ENCODE peak calls at places on chromosomes 3 and 15, in nine cellular contexts. One of them, this sample, is unnamed.

GRCh38 chr3:45754461-45754860 is 41.9 kb downstream of the SLC6A20 start:
- DNase-seq in cardiac muscle cell: no peak
- DNase-seq in coronary artery: no peak
- DNase-seq in endothelial cell of umbilical vein: no peak
- DNase-seq in CD8-positive, alpha-beta T cell: no peak
- DNase-seq in endodermal cell: no peak
- DNase-seq in fibroblast of pulmonary artery: no peak
- DNase-seq in heart left ventricle: no peak
- DNase-seq in iPS DF 6.9: no peak
- DNase-seq in this sample: no peak

GRCh38 chr3:194294888-194295214 is 56.3 kb downstream of the CPN2 start:
- DNase-seq in cardiac muscle cell: no peak
- DNase-seq in coronary artery: no peak
- DNase-seq in endothelial cell of umbilical vein: no peak
- DNase-seq in CD8-positive, alpha-beta T cell: no peak
- DNase-seq in endodermal cell: no peak
- DNase-seq in fibroblast of pulmonary artery: no peak
- DNase-seq in heart left ventricle: no peak
- DNase-seq in iPS DF 6.9: no peak
- DNase-seq in this sample: no peak

GRCh38 chr3:147420361-147421183 is 11.4 kb downstream of the ZIC1 start:
- DNase-seq in cardiac muscle cell: no peak
- DNase-seq in coronary artery: no peak
- DNase-seq in endothelial cell of umbilical vein: no peak
- DNase-seq in CD8-positive, alpha-beta T cell: no peak
- DNase-seq in endodermal cell: peak
- DNase-seq in fibroblast of pulmonary artery: no peak
- DNase-seq in heart left ventricle: no peak
- DNase-seq in iPS DF 6.9: no peak
- DNase-seq in this sample: no peak

GRCh38 chr3:71135373-71136088 is 448.0 kb downstream of the FOXP1 start:
- DNase-seq in cardiac muscle cell: no peak
- DNase-seq in coronary artery: no peak
- DNase-seq in endothelial cell of umbilical vein: no peak
- DNase-seq in CD8-positive, alpha-beta T cell: no peak
- DNase-seq in endodermal cell: no peak
- DNase-seq in fibroblast of pulmonary artery: no peak
- DNase-seq in heart left ventricle: no peak
- DNase-seq in iPS DF 6.9: no peak
- DNase-seq in this sample: no peak

GRCh38 chr15:76006136-76006778 is 6.0 kb downstream of the NRG4 start:
- DNase-seq in cardiac muscle cell: peak
- DNase-seq in coronary artery: no peak
- DNase-seq in endothelial cell of umbilical vein: no peak
- DNase-seq in CD8-positive, alpha-beta T cell: no peak
- DNase-seq in endodermal cell: no peak
- DNase-seq in fibroblast of pulmonary artery: peak
- DNase-seq in heart left ventricle: no peak
- DNase-seq in iPS DF 6.9: no peak
- DNase-seq in this sample: peak

GRCh38 chr3:66488492-66488891 is 12.3 kb downstream of the LRIG1 start:
- DNase-seq in cardiac muscle cell: no peak
- DNase-seq in coronary artery: no peak
- DNase-seq in endothelial cell of umbilical vein: no peak
- DNase-seq in CD8-positive, alpha-beta T cell: no peak
- DNase-seq in endodermal cell: no peak
- DNase-seq in fibroblast of pulmonary artery: no peak
- DNase-seq in heart left ventricle: no peak
- DNase-seq in iPS DF 6.9: no peak
- DNase-seq in this sample: no peak

GRCh38 chr15:29139540-29140459 is 129.8 kb downstream of the NSMCE3 start:
- DNase-seq in cardiac muscle cell: peak
- DNase-seq in coronary artery: peak
- DNase-seq in endothelial cell of umbilical vein: peak
- DNase-seq in CD8-positive, alpha-beta T cell: peak
- DNase-seq in endodermal cell: peak
- DNase-seq in fibroblast of pulmonary artery: peak
- DNase-seq in heart left ventricle: no peak
- DNase-seq in iPS DF 6.9: no peak
- DNase-seq in this sample: peak

GRCh38 chr3:123424321-123424998 is 24.4 kb downstream of the ADCY5 start:
- DNase-seq in cardiac muscle cell: no peak
- DNase-seq in coronary artery: no peak
- DNase-seq in endothelial cell of umbilical vein: no peak
- DNase-seq in CD8-positive, alpha-beta T cell: no peak
- DNase-seq in endodermal cell: no peak
- DNase-seq in fibroblast of pulmonary artery: no peak
- DNase-seq in heart left ventricle: peak
- DNase-seq in iPS DF 6.9: no peak
- DNase-seq in this sample: no peak

GRCh38 chr3:73529280-73530029 is 95.3 kb downstream of the PDZRN3 start:
- DNase-seq in cardiac muscle cell: no peak
- DNase-seq in coronary artery: no peak
- DNase-seq in endothelial cell of umbilical vein: no peak
- DNase-seq in CD8-positive, alpha-beta T cell: no peak
- DNase-seq in endodermal cell: no peak
- DNase-seq in fibroblast of pulmonary artery: no peak
- DNase-seq in heart left ventricle: no peak
- DNase-seq in iPS DF 6.9: no peak
- DNase-seq in this sample: no peak

GRCh38 chr3:57877116-57877515 is 121.0 kb downstream of the SLMAP start:
- DNase-seq in cardiac muscle cell: no peak
- DNase-seq in coronary artery: no peak
- DNase-seq in endothelial cell of umbilical vein: no peak
- DNase-seq in CD8-positive, alpha-beta T cell: no peak
- DNase-seq in endodermal cell: no peak
- DNase-seq in fibroblast of pulmonary artery: peak
- DNase-seq in heart left ventricle: no peak
- DNase-seq in iPS DF 6.9: no peak
- DNase-seq in this sample: peak

GRCh38 chr3:167084566-167084965 is 295.5 kb downstream of the ZBBX start:
- DNase-seq in cardiac muscle cell: no peak
- DNase-seq in coronary artery: no peak
- DNase-seq in endothelial cell of umbilical vein: no peak
- DNase-seq in CD8-positive, alpha-beta T cell: no peak
- DNase-seq in endodermal cell: no peak
- DNase-seq in fibroblast of pulmonary artery: no peak
- DNase-seq in heart left ventricle: no peak
- DNase-seq in iPS DF 6.9: no peak
- DNase-seq in this sample: no peak

GRCh38 chr3:132145833-132146232 is 111.0 kb upstream of the CPNE4 start:
- DNase-seq in cardiac muscle cell: peak
- DNase-seq in coronary artery: no peak
- DNase-seq in endothelial cell of umbilical vein: no peak
- DNase-seq in CD8-positive, alpha-beta T cell: no peak
- DNase-seq in endodermal cell: no peak
- DNase-seq in fibroblast of pulmonary artery: peak
- DNase-seq in heart left ventricle: no peak
- DNase-seq in iPS DF 6.9: no peak
- DNase-seq in this sample: peak

GRCh38 chr15:96412045-96412918 is 81.8 kb downstream of the NR2F2 start:
- DNase-seq in cardiac muscle cell: no peak
- DNase-seq in coronary artery: no peak
- DNase-seq in endothelial cell of umbilical vein: no peak
- DNase-seq in CD8-positive, alpha-beta T cell: no peak
- DNase-seq in endodermal cell: no peak
- DNase-seq in fibroblast of pulmonary artery: no peak
- DNase-seq in heart left ventricle: no peak
- DNase-seq in iPS DF 6.9: no peak
- DNase-seq in this sample: no peak

GRCh38 chr3:17151598-17152373 is 267.0 kb downstream of the PLCL2 start:
- DNase-seq in cardiac muscle cell: no peak
- DNase-seq in coronary artery: no peak
- DNase-seq in endothelial cell of umbilical vein: no peak
- DNase-seq in CD8-positive, alpha-beta T cell: peak
- DNase-seq in endodermal cell: no peak
- DNase-seq in fibroblast of pulmonary artery: no peak
- DNase-seq in heart left ventricle: no peak
- DNase-seq in iPS DF 6.9: no peak
- DNase-seq in this sample: no peak

GRCh38 chr3:49255112-49255511 is 21.9 kb downstream of the C3orf62 start:
- DNase-seq in cardiac muscle cell: peak
- DNase-seq in coronary artery: no peak
- DNase-seq in endothelial cell of umbilical vein: no peak
- DNase-seq in CD8-positive, alpha-beta T cell: no peak
- DNase-seq in endodermal cell: no peak
- DNase-seq in fibroblast of pulmonary artery: no peak
- DNase-seq in heart left ventricle: no peak
- DNase-seq in iPS DF 6.9: no peak
- DNase-seq in this sample: no peak

GRCh38 chr3:194148383-194148782 is 12.4 kb downstream of the HES1 start:
- DNase-seq in cardiac muscle cell: peak
- DNase-seq in coronary artery: no peak
- DNase-seq in endothelial cell of umbilical vein: peak
- DNase-seq in CD8-positive, alpha-beta T cell: no peak
- DNase-seq in endodermal cell: no peak
- DNase-seq in fibroblast of pulmonary artery: peak
- DNase-seq in heart left ventricle: no peak
- DNase-seq in iPS DF 6.9: no peak
- DNase-seq in this sample: peak

DNA sequence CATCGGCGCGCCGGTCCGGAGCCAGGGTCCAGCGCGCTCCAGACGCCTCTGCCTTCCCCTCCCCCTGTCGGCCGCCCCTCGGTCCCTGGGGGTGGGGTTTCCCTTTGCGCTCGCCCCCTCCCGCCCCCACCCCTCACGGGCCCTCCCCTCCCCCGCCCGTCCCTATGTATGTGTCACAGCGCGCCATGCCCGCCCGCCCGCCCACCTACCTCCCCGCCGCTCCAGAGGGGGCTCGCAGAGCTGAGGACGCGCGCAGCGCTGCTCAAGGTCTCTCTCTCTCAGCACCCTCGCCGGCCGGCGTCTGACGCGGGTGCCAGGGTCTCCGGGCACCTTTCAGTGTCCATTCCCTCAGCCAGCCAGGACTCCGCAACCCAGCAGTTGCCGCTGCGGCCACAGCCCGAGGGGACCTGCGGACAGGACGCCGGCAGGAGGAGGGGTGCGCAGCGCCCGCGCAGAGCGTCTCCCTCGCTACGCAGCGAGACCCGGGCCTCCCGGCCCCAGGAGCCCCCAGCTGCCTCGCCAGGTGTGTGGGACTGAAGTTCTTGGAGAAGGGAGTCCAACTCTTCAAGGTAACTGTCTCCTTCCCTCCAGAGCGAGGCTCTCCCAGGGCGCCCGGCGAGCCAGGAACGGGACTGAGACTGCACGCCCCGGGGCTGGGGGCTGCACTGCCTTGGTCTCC is at the start of gene ACAN:
- DNase-seq in cardiac muscle cell: no peak
- DNase-seq in coronary artery: no peak
- DNase-seq in endothelial cell of umbilical vein: no peak
- DNase-seq in CD8-positive, alpha-beta T cell: no peak
- DNase-seq in endodermal cell: peak
- DNase-seq in fibroblast of pulmonary artery: no peak
- DNase-seq in heart left ventricle: no peak
- DNase-seq in iPS DF 6.9: no peak
- DNase-seq in this sample: no peak
- H3K4me3 ChIP-seq in cardiac muscle cell: peak
- H3K4me3 ChIP-seq in coronary artery: peak
- H3K4me3 ChIP-seq in endothelial cell of umbilical vein: no peak
- H3K4me3 ChIP-seq in CD8-positive, alpha-beta T cell: no peak
- H3K4me3 ChIP-seq in endodermal cell: peak
- H3K4me3 ChIP-seq in fibroblast of pulmonary artery: no peak
- H3K4me3 ChIP-seq in heart left ventricle: peak
- H3K4me3 ChIP-seq in iPS DF 6.9: peak
- H3K4me3 ChIP-seq in this sample: peak

GRCh38 chr15:86336051-86336788 is 256.5 kb downstream of the AGBL1 start:
- DNase-seq in cardiac muscle cell: no peak
- DNase-seq in coronary artery: no peak
- DNase-seq in endothelial cell of umbilical vein: no peak
- DNase-seq in CD8-positive, alpha-beta T cell: no peak
- DNase-seq in endodermal cell: no peak
- DNase-seq in fibroblast of pulmonary artery: no peak
- DNase-seq in heart left ventricle: no peak
- DNase-seq in iPS DF 6.9: no peak
- DNase-seq in this sample: no peak
- H3K4me3 ChIP-seq in cardiac muscle cell: no peak
- H3K4me3 ChIP-seq in coronary artery: no peak
- H3K4me3 ChIP-seq in endothelial cell of umbilical vein: no peak
- H3K4me3 ChIP-seq in CD8-positive, alpha-beta T cell: no peak
- H3K4me3 ChIP-seq in endodermal cell: no peak
- H3K4me3 ChIP-seq in fibroblast of pulmonary artery: no peak
- H3K4me3 ChIP-seq in heart left ventricle: no peak
- H3K4me3 ChIP-seq in iPS DF 6.9: no peak
- H3K4me3 ChIP-seq in this sample: no peak

DNA sequence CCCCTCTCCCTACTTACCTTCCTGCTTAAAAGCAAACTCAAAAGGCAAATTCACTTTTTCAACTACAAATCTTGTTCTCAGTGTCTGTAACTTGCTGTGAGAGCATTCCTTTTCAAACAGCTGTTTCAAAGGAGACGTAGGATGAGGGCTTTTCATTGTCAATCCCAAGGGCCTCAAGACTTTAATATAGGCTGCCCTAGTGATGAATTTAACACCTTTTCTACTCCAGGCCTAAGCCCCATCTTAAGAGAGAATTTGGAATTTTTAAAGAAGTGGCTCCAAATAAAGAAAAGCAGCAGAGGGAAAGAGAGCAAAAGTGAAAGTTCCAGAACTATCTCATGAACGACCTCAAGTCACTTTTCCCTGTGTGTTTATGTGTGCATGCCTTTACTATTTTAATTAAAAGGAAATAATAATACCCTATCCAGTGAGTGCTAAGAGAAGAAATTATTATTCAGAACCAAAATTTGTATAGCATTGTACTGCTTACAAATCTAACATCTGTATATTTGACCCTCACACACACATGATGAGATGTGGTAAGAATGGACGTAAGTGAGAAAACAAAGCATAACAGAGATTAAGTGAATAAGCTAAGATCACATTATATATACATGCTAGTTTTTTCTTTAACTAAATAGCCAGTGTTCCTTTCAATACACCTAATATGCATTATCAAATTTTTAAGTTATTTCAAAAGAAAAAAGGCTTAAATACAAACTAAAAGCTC is 196.4 kb downstream of the VGLL3 start:
- DNase-seq in cardiac muscle cell: peak
- DNase-seq in coronary artery: no peak
- DNase-seq in endothelial cell of umbilical vein: no peak
- DNase-seq in CD8-positive, alpha-beta T cell: no peak
- DNase-seq in endodermal cell: no peak
- DNase-seq in fibroblast of pulmonary artery: peak
- DNase-seq in heart left ventricle: no peak
- DNase-seq in iPS DF 6.9: no peak
- DNase-seq in this sample: peak
- H3K4me3 ChIP-seq in cardiac muscle cell: no peak
- H3K4me3 ChIP-seq in coronary artery: peak
- H3K4me3 ChIP-seq in endothelial cell of umbilical vein: no peak
- H3K4me3 ChIP-seq in CD8-positive, alpha-beta T cell: no peak
- H3K4me3 ChIP-seq in endodermal cell: no peak
- H3K4me3 ChIP-seq in fibroblast of pulmonary artery: peak
- H3K4me3 ChIP-seq in heart left ventricle: peak
- H3K4me3 ChIP-seq in iPS DF 6.9: no peak
- H3K4me3 ChIP-seq in this sample: peak

DNA sequence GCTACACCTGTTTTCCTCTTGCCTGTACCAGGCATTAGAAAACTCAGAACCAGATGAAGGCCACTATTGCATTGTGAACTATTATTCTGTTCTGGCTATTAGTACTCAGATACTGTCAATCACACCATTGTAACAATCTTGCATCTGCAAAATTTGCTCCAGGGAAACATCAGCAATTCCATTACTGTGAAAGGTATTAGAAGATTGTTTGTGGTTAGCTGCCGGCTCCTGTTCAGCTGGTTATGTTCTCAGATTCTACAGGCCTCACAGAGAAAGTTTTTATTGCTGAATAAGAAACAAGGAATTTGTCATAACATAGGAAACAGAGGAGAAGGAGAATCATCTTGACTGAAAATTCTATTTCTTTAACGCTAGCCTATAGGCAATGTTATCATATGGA is 179.9 kb downstream of the PLOD2 start:
- DNase-seq in cardiac muscle cell: no peak
- DNase-seq in coronary artery: no peak
- DNase-seq in endothelial cell of umbilical vein: no peak
- DNase-seq in CD8-positive, alpha-beta T cell: no peak
- DNase-seq in endodermal cell: no peak
- DNase-seq in fibroblast of pulmonary artery: no peak
- DNase-seq in heart left ventricle: no peak
- DNase-seq in iPS DF 6.9: no peak
- DNase-seq in this sample: peak
- H3K4me3 ChIP-seq in cardiac muscle cell: no peak
- H3K4me3 ChIP-seq in coronary artery: no peak
- H3K4me3 ChIP-seq in endothelial cell of umbilical vein: no peak
- H3K4me3 ChIP-seq in CD8-positive, alpha-beta T cell: no peak
- H3K4me3 ChIP-seq in endodermal cell: no peak
- H3K4me3 ChIP-seq in fibroblast of pulmonary artery: no peak
- H3K4me3 ChIP-seq in heart left ventricle: no peak
- H3K4me3 ChIP-seq in iPS DF 6.9: no peak
- H3K4me3 ChIP-seq in this sample: no peak

This sample was measured in adipocyte.